ENCODE peak calls at places on chromosomes 5 and 9, in four cellular contexts. One of them, this sample, is unnamed.

GRCh38 chr5:27821681-27822080 is 783.3 kb upstream of the CDH9 start:
- DNase-seq in hepatocyte: no peak
- DNase-seq in SK-N-SH: no peak
- DNase-seq in HCT116: no peak
- DNase-seq in this sample: no peak

GRCh38 chr9:93558503-93558902 is 17.9 kb upstream of the PHF2 start:
- DNase-seq in hepatocyte: no peak
- DNase-seq in SK-N-SH: no peak
- DNase-seq in HCT116: no peak
- DNase-seq in this sample: no peak

GRCh38 chr5:107696071-107696470 is 25.3 kb upstream of the EFNA5 start:
- DNase-seq in hepatocyte: no peak
- DNase-seq in SK-N-SH: no peak
- DNase-seq in HCT116: no peak
- DNase-seq in this sample: no peak

GRCh38 chr5:111364992-111365391 is 140.8 kb downstream of the CAMK4 start:
- DNase-seq in hepatocyte: peak; percentile 22
- DNase-seq in SK-N-SH: no peak
- DNase-seq in HCT116: no peak
- DNase-seq in this sample: no peak

GRCh38 chr9:469672-470040 is 255.0 kb downstream of the DOCK8 start:
- DNase-seq in hepatocyte: no peak
- DNase-seq in SK-N-SH: no peak
- DNase-seq in HCT116: no peak
- DNase-seq in this sample: peak; percentile 86

GRCh38 chr5:97133106-97133505 is 9.3 kb downstream of the LIX1 start:
- DNase-seq in hepatocyte: no peak
- DNase-seq in SK-N-SH: no peak
- DNase-seq in HCT116: no peak
- DNase-seq in this sample: peak; percentile 22

GRCh38 chr9:106878943-106879916 is 16.3 kb downstream of the ZNF462 start:
- DNase-seq in hepatocyte: peak; percentile 78
- DNase-seq in SK-N-SH: peak; percentile 61
- DNase-seq in HCT116: no peak
- DNase-seq in this sample: no peak

GRCh38 chr5:43363445-43364152 is 48.6 kb downstream of the CCL28 start:
- DNase-seq in hepatocyte: no peak
- DNase-seq in SK-N-SH: no peak
- DNase-seq in HCT116: no peak
- DNase-seq in this sample: no peak

GRCh38 chr5:34535944-34536628 is 120.0 kb upstream of the RAI14 start:
- DNase-seq in hepatocyte: no peak
- DNase-seq in SK-N-SH: no peak
- DNase-seq in HCT116: no peak
- DNase-seq in this sample: no peak

GRCh38 chr5:88732181-88732633 is 150.8 kb downstream of the MEF2C start:
- DNase-seq in hepatocyte: no peak
- DNase-seq in SK-N-SH: no peak
- DNase-seq in HCT116: no peak
- DNase-seq in this sample: peak; percentile 75

GRCh38 chr5:10524376-10525123 is 39.3 kb upstream of the ANKRD33B start:
- DNase-seq in hepatocyte: no peak
- DNase-seq in SK-N-SH: peak; percentile 67
- DNase-seq in HCT116: no peak
- DNase-seq in this sample: no peak

GRCh38 chr5:32687167-32687831 is 23.8 kb upstream of the NPR3 start:
- DNase-seq in hepatocyte: no peak
- DNase-seq in SK-N-SH: peak; percentile 29
- DNase-seq in HCT116: no peak
- DNase-seq in this sample: no peak

GRCh38 chr9:130975156-130975555 is 33.8 kb upstream of the LAMC3 start:
- DNase-seq in hepatocyte: no peak
- DNase-seq in SK-N-SH: no peak
- DNase-seq in HCT116: no peak
- DNase-seq in this sample: no peak

GRCh38 chr5:116621599-116621998 is 47.0 kb upstream of the SEMA6A start:
- DNase-seq in hepatocyte: no peak
- DNase-seq in SK-N-SH: no peak
- DNase-seq in HCT116: no peak
- DNase-seq in this sample: no peak

GRCh38 chr9:106885451-106885850 is 22.5 kb downstream of the ZNF462 start:
- DNase-seq in hepatocyte: peak; percentile 31
- DNase-seq in SK-N-SH: no peak
- DNase-seq in HCT116: no peak
- DNase-seq in this sample: no peak

DNA sequence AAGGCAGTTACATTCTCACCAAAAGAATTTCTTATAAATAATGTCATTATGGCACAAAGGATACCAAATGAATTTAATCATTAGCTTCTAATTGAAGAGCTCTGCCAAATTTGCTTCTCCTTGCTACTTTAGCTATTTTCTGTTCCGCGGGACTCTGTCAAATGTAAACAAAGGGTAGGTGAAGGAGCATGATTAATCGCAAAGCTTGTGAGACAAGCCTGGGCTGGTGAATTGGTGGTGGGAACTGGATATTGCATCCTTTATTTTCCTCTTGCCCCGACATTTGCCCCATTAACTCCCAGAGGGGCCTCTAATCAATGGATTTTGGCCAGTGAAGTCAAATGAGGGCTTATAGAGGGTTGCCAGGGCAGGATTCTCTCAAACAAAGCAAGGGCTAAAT is 234.2 kb upstream of the RFX3 start:
- DNase-seq in hepatocyte: no peak
- DNase-seq in SK-N-SH: no peak
- DNase-seq in HCT116: no peak
- DNase-seq in this sample: no peak
- TF ChIP-seq EZH2phosphoT487 in hepatocyte: no peak
- TF ChIP-seq EZH2phosphoT487 in SK-N-SH: no peak
- TF ChIP-seq EZH2phosphoT487 in HCT116: no peak
- TF ChIP-seq EZH2phosphoT487 in this sample: no peak

GRCh38 chr5:83487155-83487554 is 15.6 kb downstream of the VCAN start:
- DNase-seq in hepatocyte: no peak
- DNase-seq in SK-N-SH: no peak
- DNase-seq in HCT116: no peak
- DNase-seq in this sample: no peak
- H3K27ac ChIP-seq in hepatocyte: no peak overlapping the region
- H3K27ac ChIP-seq in SK-N-SH: no peak overlapping the region
- H3K27ac ChIP-seq in HCT116: no peak overlapping the region
- H3K27ac ChIP-seq in this sample: no peak overlapping the region

DNA sequence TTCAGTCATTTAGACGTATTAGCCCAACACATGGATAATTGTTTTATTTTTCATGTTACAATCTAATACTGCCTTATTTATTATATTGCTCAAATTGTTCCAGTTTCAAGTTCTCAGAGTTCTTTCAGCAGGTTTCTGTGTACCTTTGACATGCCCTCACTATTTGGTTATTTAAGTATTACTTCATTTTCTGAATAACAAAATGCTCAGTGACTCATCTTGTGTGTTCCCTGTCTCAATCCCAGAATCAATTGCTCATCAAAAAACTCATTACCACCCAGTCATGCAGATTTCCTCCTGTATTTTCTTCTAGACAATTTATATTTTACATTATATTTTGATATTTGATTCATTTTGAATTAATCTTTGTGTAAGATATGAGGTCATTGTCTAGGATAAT is 562.6 kb downstream of the ANXA1 start:
- DNase-seq in hepatocyte: no peak
- DNase-seq in SK-N-SH: no peak
- DNase-seq in HCT116: no peak
- DNase-seq in this sample: no peak
- TF ChIP-seq EZH2phosphoT487 in hepatocyte: no peak
- TF ChIP-seq EZH2phosphoT487 in SK-N-SH: no peak
- TF ChIP-seq EZH2phosphoT487 in HCT116: no peak
- TF ChIP-seq EZH2phosphoT487 in this sample: no peak

GRCh38 chr5:135883441-135883840 is 12.2 kb downstream of the IL9 start:
- DNase-seq in hepatocyte: no peak
- DNase-seq in SK-N-SH: no peak
- DNase-seq in HCT116: no peak
- DNase-seq in this sample: peak; percentile 16
- H3K27ac ChIP-seq in hepatocyte: no peak overlapping the region
- H3K27ac ChIP-seq in SK-N-SH: no peak overlapping the region
- H3K27ac ChIP-seq in HCT116: no peak overlapping the region
- H3K27ac ChIP-seq in this sample: no peak overlapping the region

GRCh38 chr5:56433039-56433438 is 199.9 kb upstream of the ANKRD55 start:
- DNase-seq in hepatocyte: no peak
- DNase-seq in SK-N-SH: no peak
- DNase-seq in HCT116: no peak
- DNase-seq in this sample: no peak

GRCh38 chr5:56426658-56427057 is 193.5 kb upstream of the ANKRD55 start:
- DNase-seq in hepatocyte: no peak
- DNase-seq in SK-N-SH: no peak
- DNase-seq in HCT116: no peak
- DNase-seq in this sample: no peak

GRCh38 chr5:56432326-56432725 is 199.2 kb upstream of the ANKRD55 start:
- DNase-seq in hepatocyte: no peak
- DNase-seq in SK-N-SH: no peak
- DNase-seq in HCT116: no peak
- DNase-seq in this sample: no peak

GRCh38 chr5:56430437-56430836 is 197.3 kb upstream of the ANKRD55 start:
- DNase-seq in hepatocyte: no peak
- DNase-seq in SK-N-SH: no peak
- DNase-seq in HCT116: no peak
- DNase-seq in this sample: no peak

GRCh38 chr5:56429110-56429561 is 196.0 kb upstream of the ANKRD55 start:
- DNase-seq in hepatocyte: no peak
- DNase-seq in SK-N-SH: peak; percentile 74
- DNase-seq in HCT116: no peak
- DNase-seq in this sample: no peak
- TF ChIP-seq EZH2phosphoT487 in hepatocyte: no peak
- TF ChIP-seq EZH2phosphoT487 in SK-N-SH: no peak
- TF ChIP-seq EZH2phosphoT487 in HCT116: no peak
- TF ChIP-seq EZH2phosphoT487 in this sample: no peak

DNA sequence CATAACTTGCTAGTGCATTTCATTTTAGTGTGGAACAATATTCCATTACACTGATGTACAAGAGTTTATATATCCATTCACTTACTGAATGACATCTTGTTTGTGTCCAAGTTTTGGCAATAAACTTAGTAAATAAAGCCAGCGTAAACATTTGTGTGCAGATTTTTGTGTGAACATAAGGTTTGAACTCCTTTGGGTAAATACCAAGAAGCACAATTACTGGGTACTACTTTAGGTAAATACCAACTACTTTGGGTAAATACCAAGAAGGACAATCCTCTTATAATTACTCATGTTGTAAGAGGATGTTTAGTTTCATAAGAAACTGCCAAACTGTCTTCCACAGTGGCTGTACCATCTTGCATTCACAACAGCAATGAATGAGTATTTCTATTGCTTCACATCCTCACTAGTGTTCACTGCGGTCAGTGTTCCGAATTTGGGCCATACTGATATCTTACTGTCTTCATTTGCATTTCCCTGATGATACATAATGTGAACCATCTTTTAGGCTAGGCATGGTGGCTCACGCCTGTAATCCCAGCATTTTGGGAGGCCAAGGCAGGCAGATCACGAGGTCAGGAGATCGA is 2.3 kb upstream of the SYK start:
- DNase-seq in hepatocyte: no peak
- DNase-seq in SK-N-SH: no peak
- DNase-seq in HCT116: no peak
- DNase-seq in this sample: no peak
- H3K27ac ChIP-seq in hepatocyte: no peak overlapping the region
- H3K27ac ChIP-seq in SK-N-SH: no peak overlapping the region
- H3K27ac ChIP-seq in HCT116: no peak overlapping the region
- H3K27ac ChIP-seq in this sample: no peak overlapping the region

DNA sequence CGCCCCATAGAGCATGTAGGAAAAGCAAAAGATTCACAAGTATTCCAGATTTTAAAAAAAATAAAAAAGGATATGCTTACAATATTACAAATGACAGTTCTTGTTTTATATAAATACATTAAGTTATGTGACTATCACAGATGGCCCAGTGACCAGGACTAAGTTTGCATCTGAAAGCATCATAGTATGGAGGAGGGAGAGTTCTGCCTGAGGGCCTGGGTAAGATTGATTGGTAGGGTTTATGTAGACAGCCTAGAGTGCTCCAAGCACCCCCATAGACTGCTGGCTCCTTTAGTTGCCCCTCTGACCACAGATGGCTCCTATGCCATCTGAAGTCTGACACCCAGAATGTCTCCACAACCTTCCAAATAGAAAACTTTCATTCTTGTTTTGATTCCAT is 48.0 kb upstream of the ADAMTS16 start:
- DNase-seq in hepatocyte: no peak
- DNase-seq in SK-N-SH: no peak
- DNase-seq in HCT116: no peak
- DNase-seq in this sample: no peak
- TF ChIP-seq EZH2phosphoT487 in hepatocyte: no peak
- TF ChIP-seq EZH2phosphoT487 in SK-N-SH: no peak
- TF ChIP-seq EZH2phosphoT487 in HCT116: no peak
- TF ChIP-seq EZH2phosphoT487 in this sample: no peak

DNA sequence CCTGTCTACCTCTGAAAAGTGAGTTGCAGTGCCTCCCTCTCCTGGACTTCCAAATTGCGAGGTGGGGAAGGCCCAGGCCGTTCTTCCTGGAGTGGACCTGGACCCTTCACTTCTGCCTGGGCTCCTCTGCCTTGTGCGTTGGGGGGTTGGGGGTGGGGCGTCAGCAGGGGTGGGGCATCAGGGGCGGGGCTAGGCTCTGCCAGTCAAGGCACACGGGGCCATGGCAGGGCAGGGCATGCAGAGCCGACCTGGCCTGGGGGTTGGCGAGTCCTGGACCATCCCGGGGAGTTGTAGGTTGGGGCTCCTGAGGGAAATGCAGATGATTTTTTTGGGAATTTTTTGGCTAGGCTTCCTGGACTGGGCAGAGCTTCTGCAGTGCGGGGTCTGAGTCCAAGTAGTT is 87.1 kb downstream of the EHMT1 start:
- DNase-seq in hepatocyte: no peak
- DNase-seq in SK-N-SH: no peak
- DNase-seq in HCT116: no peak
- DNase-seq in this sample: no peak
- H3K27ac ChIP-seq in hepatocyte: no peak overlapping the region
- H3K27ac ChIP-seq in SK-N-SH: no peak overlapping the region
- H3K27ac ChIP-seq in HCT116: no peak overlapping the region
- H3K27ac ChIP-seq in this sample: peak overlapping the region; percentile 56

This sample was measured in OCI-LY7.